ENCODE peak calls at places on chromosomes 5 and 9, in nine cellular contexts. X is HCT116, A is PC-3, J is K562, N is GM23248, I is OCI-LY7, S is H9, O is fibroblast of lung, G is neural progenitor cell. F is an unnamed sample.

GRCh38 chr5:65059681-65060598 is 291.2 kb downstream of the CWC27 start:
- DNase-seq in N (peak; percentile 58), S (no peak), O (no peak), G (no peak), A (no peak), I (peak; percentile 58), X (no peak), J (no peak), F (no peak)

GRCh38 chr5:94153736-94154450 is 412.5 kb upstream of the POU5F2 start:
- DNase-seq in X (no peak), I (no peak), G (no peak), O (peak; percentile 58), S (no peak), J (no peak), A (no peak), N (peak; percentile 35), F (no peak)

GRCh38 chr5:10695055-10695649 is 65.9 kb downstream of the DAP start:
- DNase-seq in N (peak; percentile 90), X (no peak), I (peak; percentile 74), J (peak; percentile 74), S (peak; percentile 60), A (peak; percentile 96), G (peak; percentile 72), O (peak; percentile 76), F (peak; percentile 76)

GRCh38 chr5:122182491-122182921 is 53.2 kb downstream of the ZNF474 start:
- DNase-seq in O (peak; percentile 85), N (peak; percentile 92), G (peak; percentile 15), J (peak; percentile 21), I (no peak), A (peak; percentile 68), S (peak; percentile 42), X (no peak), F (no peak)

GRCh38 chr5:150112211-150113046 is 26.1 kb upstream of the CSF1R start:
- DNase-seq in G (peak; percentile 73), J (no peak), N (peak; percentile 97), A (peak; percentile 67), O (peak; percentile 81), I (no peak), X (no peak), S (peak; percentile 28), F (no peak)

GRCh38 chr9:91515074-91515687 is 91.5 kb upstream of the NFIL3 start:
- DNase-seq in S (no peak), J (peak; percentile 72), X (no peak), A (peak; percentile 11), I (no peak), G (no peak), O (peak; percentile 82), N (peak; percentile 97), F (no peak)

GRCh38 chr5:150339165-150339564 is 18.3 kb upstream of the TCOF1 start:
- DNase-seq in I (peak; percentile 5), G (no peak), J (no peak), N (no peak), X (no peak), S (no peak), A (no peak), O (no peak), F (no peak)

GRCh38 chr9:16039988-16040761 is 487.3 kb downstream of the CCDC171 start:
- DNase-seq in O (peak; percentile 81), N (no peak), S (peak; percentile 48), G (peak; percentile 89), J (no peak), A (peak; percentile 70), X (no peak), I (no peak), F (peak; percentile 60)

GRCh38 chr5:74370168-74370567 is 270.4 kb downstream of the ENC1 start:
- DNase-seq in S (no peak), G (no peak), N (no peak), I (no peak), J (no peak), O (no peak), X (no peak), A (no peak), F (no peak)

GRCh38 chr5:104628906-104629305 is 1066.3 kb upstream of the NUDT12 start:
- DNase-seq in O (peak; percentile 63), A (peak; percentile 19), S (no peak), N (no peak), G (no peak), X (no peak), I (no peak), J (no peak), F (no peak)

GRCh38 chr9:132609829-132610228 is 27.4 kb downstream of the BARHL1 start:
- DNase-seq in I (no peak), N (peak; percentile 96), A (peak; percentile 84), X (no peak), J (peak; percentile 6), S (no peak), O (peak; percentile 96), G (no peak), F (no peak)

GRCh38 chr5:83718195-83718825 is 2.3 kb downstream of the HAPLN1 start:
- DNase-seq in I (peak; percentile 66), X (peak; percentile 59), G (peak; percentile 82), J (peak; percentile 59), N (peak; percentile 83), O (peak; percentile 81), A (peak; percentile 72), S (peak; percentile 50), F (no peak)

GRCh38 chr9:69158471-69158870 is 15.6 kb upstream of the TJP2 start:
- DNase-seq in I (no peak), N (no peak), G (no peak), O (no peak), S (peak; percentile 6), A (no peak), X (no peak), J (no peak), F (no peak)

GRCh38 chr5:119578937-119579336 is 50.4 kb upstream of the FAM170A start:
- DNase-seq in S (peak; percentile 64), J (peak; percentile 55), X (peak; percentile 70), I (peak; percentile 58), N (peak; percentile 42), G (peak; percentile 50), A (peak; percentile 55), O (peak; percentile 16), F (no peak)

GRCh38 chr9:70013598-70014196 is 30.0 kb upstream of the MAMDC2 start:
- DNase-seq in X (no peak), O (peak; percentile 73), G (no peak), S (no peak), I (no peak), A (peak; percentile 26), J (no peak), N (peak; percentile 63), F (no peak)

GRCh38 chr9:114283551-114284111 is 39.3 kb upstream of the ORM1 start:
- DNase-seq in A (no peak), I (no peak), G (no peak), O (no peak), S (peak; percentile 17), N (no peak), J (no peak), X (no peak), F (no peak)

GRCh38 chr9:15729507-15729906 is 176.7 kb downstream of the CCDC171 start:
- DNase-seq in J (no peak), O (no peak), I (no peak), A (no peak), G (no peak), N (no peak), S (no peak), X (no peak), F (no peak)

GRCh38 chr5:109485030-109485429 is 75.3 kb upstream of the PJA2 start:
- DNase-seq in J (peak; percentile 82), S (no peak), A (no peak), N (peak; percentile 11), X (no peak), O (peak; percentile 66), I (no peak), G (no peak), F (no peak)

GRCh38 chr9:71858812-71859211 is 52.2 kb downstream of the ABHD17B start:
- DNase-seq in I (no peak), N (peak; percentile 4), G (no peak), J (no peak), A (no peak), O (peak; percentile 14), X (no peak), S (no peak), F (no peak)

GRCh38 chr9:21998026-21998425 is 3.4 kb downstream of the CDKN2B-AS1 start:
- DNase-seq in O (no peak), A (no peak), N (no peak), S (no peak), G (no peak), I (no peak), X (no peak), J (no peak), F (no peak)
- H3K79me2 ChIP-seq in O (peaks cover 27% of the 10 kb centered on the region), A (peaks cover 87% of the 10 kb centered on the region), N (peaks cover 27% of the 10 kb centered on the region), S (no peaks in the 10 kb centered on the region), G (no peaks in the 10 kb centered on the region), I (peaks cover 84% of the 10 kb centered on the region), X (peaks cover 27% of the 10 kb centered on the region), J (no peaks in the 10 kb centered on the region), F (no peaks in the 10 kb centered on the region)

GRCh38 chr9:134813841-134814240 is 66.8 kb upstream of the FCN2 start:
- DNase-seq in G (no peak), O (no peak), A (no peak), X (no peak), J (no peak), S (no peak), I (no peak), N (no peak), F (no peak)

GRCh38 chr9:134811079-134811672 is 69.4 kb upstream of the FCN2 start:
- DNase-seq in J (no peak), I (no peak), X (no peak), G (no peak), O (no peak), N (no peak), A (no peak), S (no peak), F (no peak)

GRCh38 chr9:134809296-134809695 is 71.3 kb upstream of the FCN2 start:
- DNase-seq in J (no peak), A (no peak), I (no peak), X (no peak), O (no peak), S (no peak), N (no peak), G (no peak), F (no peak)

GRCh38 chr9:134814598-134815215 is 65.9 kb upstream of the FCN2 start:
- DNase-seq in G (no peak), I (no peak), S (no peak), N (peak; percentile 91), A (peak; percentile 1), O (peak; percentile 31), J (no peak), X (no peak), F (no peak)

GRCh38 chr9:134811673-134812668 is 68.6 kb upstream of the FCN2 start:
- DNase-seq in I (no peak), S (peak; percentile 69), X (no peak), A (no peak), J (no peak), G (peak; percentile 86), N (peak; percentile 91), O (peak; percentile 61), F (peak; percentile 50)
- H3K27ac ChIP-seq in I (no peak overlapping the region), S (no peak overlapping the region), X (no peak overlapping the region), A (no peak overlapping the region), J (no peak overlapping the region), G (peak overlapping the region; percentile 2), N (peak overlapping the region; percentile 95), O (peak overlapping the region; percentile 42), F (peak overlapping the region; percentile 68)

GRCh38 chr9:14251146-14252071 is 62.5 kb downstream of the NFIB start:
- DNase-seq in X (peak; percentile 7), S (no peak), N (peak; percentile 79), I (no peak), O (peak; percentile 90), G (peak; percentile 29), A (peak; percentile 92), J (no peak), F (no peak)
- H3K79me2 ChIP-seq in X (no peaks in the 10 kb centered on the region), S (no peaks in the 10 kb centered on the region), N (no peaks in the 10 kb centered on the region), I (no peaks in the 10 kb centered on the region), O (no peaks in the 10 kb centered on the region), G (no peaks in the 10 kb centered on the region), A (peaks cover 78% of the 10 kb centered on the region), J (no peaks in the 10 kb centered on the region), F (peaks cover 11% of the 10 kb centered on the region)

GRCh38 chr5:14266686-14267085 is 123.5 kb downstream of the TRIO start:
- DNase-seq in X (no peak), J (peak; percentile 67), I (no peak), S (no peak), N (peak; percentile 61), A (peak; percentile 23), O (no peak), G (no peak), F (no peak)
- H3K27ac ChIP-seq in X (no peak overlapping the region), J (peak overlapping the region; percentile 76), I (no peak overlapping the region), S (no peak overlapping the region), N (peak overlapping the region; percentile 96), A (peak overlapping the region; percentile 96), O (peak overlapping the region; percentile 66), G (no peak overlapping the region), F (no peak overlapping the region)

F was measured in H1.